ENCODE peak calls at places on chromosomes 7 and 10, in seven cellular contexts. One of them, this sample, is unnamed.
A peak's percentile ranks its signal among the peaks of the same experiment; 100 is the strongest.

GRCh38 chr7:97513326-97513725 is 218.6 kb upstream of the TAC1 start:
- DNase-seq in HCT116: no peak
- DNase-seq in GM12878: no peak
- DNase-seq in body of pancreas: no peak
- DNase-seq in K562: no peak
- DNase-seq in esophagus muscularis mucosa: no peak
- DNase-seq in right lobe of liver: no peak
- DNase-seq in this sample: no peak

GRCh38 chr10:124025638-124026336 is 67.6 kb downstream of the CHST15 start:
- DNase-seq in HCT116: peak; percentile 15
- DNase-seq in GM12878: no peak
- DNase-seq in body of pancreas: no peak
- DNase-seq in K562: peak; percentile 10
- DNase-seq in esophagus muscularis mucosa: no peak
- DNase-seq in right lobe of liver: peak; percentile 47
- DNase-seq in this sample: no peak

GRCh38 chr10:125692932-125693847 is 10.2 kb upstream of the TEX36 start:
- DNase-seq in HCT116: no peak
- DNase-seq in GM12878: no peak
- DNase-seq in body of pancreas: no peak
- DNase-seq in K562: no peak
- DNase-seq in esophagus muscularis mucosa: no peak
- DNase-seq in right lobe of liver: no peak
- DNase-seq in this sample: no peak

GRCh38 chr7:80499350-80499955 is 12.4 kb downstream of the GNAT3 start:
- DNase-seq in HCT116: peak; percentile 87
- DNase-seq in GM12878: no peak
- DNase-seq in body of pancreas: peak; percentile 36
- DNase-seq in K562: no peak
- DNase-seq in esophagus muscularis mucosa: no peak
- DNase-seq in right lobe of liver: no peak
- DNase-seq in this sample: peak; percentile 55

GRCh38 chr7:85475476-85475875 is 288.6 kb upstream of the SEMA3D start:
- DNase-seq in HCT116: no peak
- DNase-seq in GM12878: no peak
- DNase-seq in body of pancreas: no peak
- DNase-seq in K562: no peak
- DNase-seq in esophagus muscularis mucosa: no peak
- DNase-seq in right lobe of liver: no peak
- DNase-seq in this sample: no peak

GRCh38 chr7:125823538-125823937 is 893.9 kb upstream of the POT1 start:
- DNase-seq in HCT116: no peak
- DNase-seq in GM12878: no peak
- DNase-seq in body of pancreas: no peak
- DNase-seq in K562: no peak
- DNase-seq in esophagus muscularis mucosa: no peak
- DNase-seq in right lobe of liver: no peak
- DNase-seq in this sample: no peak

GRCh38 chr10:86648706-86649426 is 5.5 kb upstream of the OPN4 start:
- DNase-seq in HCT116: no peak
- DNase-seq in GM12878: no peak
- DNase-seq in body of pancreas: peak; percentile 45
- DNase-seq in K562: no peak
- DNase-seq in esophagus muscularis mucosa: no peak
- DNase-seq in right lobe of liver: no peak
- DNase-seq in this sample: no peak

GRCh38 chr10:480498-480927 is 209.0 kb downstream of the DIP2C start:
- DNase-seq in HCT116: no peak
- DNase-seq in GM12878: no peak
- DNase-seq in body of pancreas: no peak
- DNase-seq in K562: no peak
- DNase-seq in esophagus muscularis mucosa: no peak
- DNase-seq in right lobe of liver: no peak
- DNase-seq in this sample: no peak

DNA sequence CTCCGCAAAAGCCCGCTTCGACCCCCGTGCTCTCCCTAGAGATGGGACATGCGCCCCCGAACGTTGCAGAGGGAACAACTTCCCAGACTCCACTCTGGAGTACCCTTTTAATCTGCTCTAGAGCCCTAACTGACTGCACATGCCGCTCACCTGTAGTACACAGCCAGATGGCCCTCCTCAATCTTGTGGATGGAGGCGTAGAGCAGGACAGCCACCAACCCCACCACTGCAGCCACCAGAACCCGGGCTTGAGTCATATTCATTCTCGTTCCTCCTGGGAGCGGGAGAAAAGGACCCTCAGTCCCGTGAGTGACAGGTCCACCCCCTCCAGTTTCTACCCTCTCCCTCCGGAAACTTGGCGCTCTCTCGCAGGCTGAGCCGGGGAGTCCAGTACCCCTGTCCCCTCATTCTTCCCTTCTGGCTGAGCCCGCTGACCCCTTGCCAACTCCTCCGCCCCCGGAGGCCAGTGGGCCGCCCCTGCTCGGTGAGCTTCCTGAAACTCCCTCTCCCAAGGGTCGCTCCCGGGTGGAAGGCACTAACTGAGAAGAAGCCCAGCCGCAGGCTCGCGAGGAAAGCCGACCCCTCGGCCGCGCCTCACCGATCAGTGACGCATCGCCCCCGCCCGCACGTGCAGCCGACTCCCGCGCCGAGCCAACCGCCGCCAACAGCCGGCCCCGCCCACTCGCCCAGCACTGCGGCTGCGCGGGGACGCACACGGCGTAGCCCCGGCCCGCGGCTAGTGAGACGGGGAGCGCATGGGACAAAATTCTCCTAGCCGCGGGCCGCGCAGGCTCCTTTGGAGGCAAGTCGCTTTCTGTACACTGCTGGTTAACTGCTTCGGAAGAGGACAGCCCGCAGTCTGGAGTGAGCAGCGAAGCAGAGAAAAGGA is at the start of gene ERLIN1:
- DNase-seq in HCT116: peak; percentile 80
- DNase-seq in GM12878: peak; percentile 61
- DNase-seq in body of pancreas: peak; percentile 94
- DNase-seq in K562: peak; percentile 88
- DNase-seq in esophagus muscularis mucosa: peak; percentile 95
- DNase-seq in right lobe of liver: peak; percentile 94
- DNase-seq in this sample: peak; percentile 94
- TF ChIP-seq POLR2A in HCT116: peak; percentile 92
- TF ChIP-seq POLR2A in GM12878: peak; percentile 85
- TF ChIP-seq POLR2A in body of pancreas: peak; percentile 45
- TF ChIP-seq POLR2A in K562: peak; percentile 90
- TF ChIP-seq POLR2A in esophagus muscularis mucosa: peak; percentile 26
- TF ChIP-seq POLR2A in right lobe of liver: peak; percentile 92
- TF ChIP-seq POLR2A in this sample: peak; percentile 92

DNA sequence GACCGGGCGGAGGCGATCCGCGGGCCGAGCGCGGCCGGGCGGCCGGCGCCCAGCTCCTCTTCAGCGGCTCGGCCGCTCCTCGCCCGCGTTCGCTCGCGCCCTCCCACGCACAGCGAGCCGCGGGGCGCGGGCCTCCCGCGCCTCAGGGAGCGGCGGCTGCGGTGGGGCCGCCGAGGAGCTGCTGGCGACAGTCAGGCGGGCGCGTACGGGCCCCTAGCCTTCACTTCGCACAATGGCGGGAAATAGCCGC is at the start of gene MCMBP:
- DNase-seq in HCT116: no peak
- DNase-seq in GM12878: no peak
- DNase-seq in body of pancreas: no peak
- DNase-seq in K562: peak; percentile 72
- DNase-seq in esophagus muscularis mucosa: no peak
- DNase-seq in right lobe of liver: no peak
- DNase-seq in this sample: no peak
- TF ChIP-seq POLR2A in HCT116: peak; percentile 81
- TF ChIP-seq POLR2A in GM12878: peak; percentile 77
- TF ChIP-seq POLR2A in body of pancreas: peak; percentile 72
- TF ChIP-seq POLR2A in K562: no peak
- TF ChIP-seq POLR2A in esophagus muscularis mucosa: no peak
- TF ChIP-seq POLR2A in right lobe of liver: peak; percentile 86
- TF ChIP-seq POLR2A in this sample: no peak

GRCh38 chr10:77531441-77532001 is 106.1 kb downstream of the KCNMA1 start:
- DNase-seq in HCT116: peak; percentile 60
- DNase-seq in GM12878: no peak
- DNase-seq in body of pancreas: no peak
- DNase-seq in K562: peak; percentile 19
- DNase-seq in esophagus muscularis mucosa: no peak
- DNase-seq in right lobe of liver: no peak
- DNase-seq in this sample: no peak
- TF ChIP-seq POLR2A in HCT116: no peak
- TF ChIP-seq POLR2A in GM12878: no peak
- TF ChIP-seq POLR2A in body of pancreas: no peak
- TF ChIP-seq POLR2A in K562: no peak
- TF ChIP-seq POLR2A in esophagus muscularis mucosa: no peak
- TF ChIP-seq POLR2A in right lobe of liver: no peak
- TF ChIP-seq POLR2A in this sample: no peak

GRCh38 chr7:66642186-66642585 is 13.5 kb downstream of the KCTD7 start:
- DNase-seq in HCT116: no peak
- DNase-seq in GM12878: no peak
- DNase-seq in body of pancreas: no peak
- DNase-seq in K562: no peak
- DNase-seq in esophagus muscularis mucosa: no peak
- DNase-seq in right lobe of liver: no peak
- DNase-seq in this sample: no peak

GRCh38 chr7:66642932-66643331 is 14.3 kb downstream of the KCTD7 start:
- DNase-seq in HCT116: no peak
- DNase-seq in GM12878: no peak
- DNase-seq in body of pancreas: no peak
- DNase-seq in K562: no peak
- DNase-seq in esophagus muscularis mucosa: no peak
- DNase-seq in right lobe of liver: no peak
- DNase-seq in this sample: no peak

GRCh38 chr7:66641526-66641871 is 12.8 kb downstream of the KCTD7 start:
- DNase-seq in HCT116: no peak
- DNase-seq in GM12878: no peak
- DNase-seq in body of pancreas: no peak
- DNase-seq in K562: no peak
- DNase-seq in esophagus muscularis mucosa: no peak
- DNase-seq in right lobe of liver: no peak
- DNase-seq in this sample: no peak

GRCh38 chr7:66640802-66641525 is 12.3 kb downstream of the KCTD7 start:
- DNase-seq in HCT116: no peak
- DNase-seq in GM12878: no peak
- DNase-seq in body of pancreas: no peak
- DNase-seq in K562: no peak
- DNase-seq in esophagus muscularis mucosa: no peak
- DNase-seq in right lobe of liver: no peak
- DNase-seq in this sample: no peak

DNA sequence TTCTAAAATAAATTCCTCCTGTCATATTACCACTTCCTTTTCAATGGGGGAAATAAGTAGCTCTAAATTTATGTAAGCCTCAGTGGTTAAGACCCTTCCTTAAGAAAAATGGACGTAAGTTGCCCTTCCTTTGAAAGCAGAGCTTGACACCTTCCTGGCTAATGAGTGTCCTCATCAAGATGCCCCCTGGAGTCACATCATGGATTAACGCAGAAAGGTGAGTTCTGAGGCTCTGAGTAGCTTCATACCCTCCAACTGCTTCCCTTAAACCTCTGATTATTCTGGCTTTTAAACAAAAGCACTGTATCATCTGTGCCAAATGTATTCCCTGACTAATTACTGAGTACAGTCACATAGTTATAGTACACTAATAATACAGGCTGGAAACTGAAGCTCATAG is 14.7 kb downstream of the KCTD7 start:
- DNase-seq in HCT116: no peak
- DNase-seq in GM12878: no peak
- DNase-seq in body of pancreas: no peak
- DNase-seq in K562: no peak
- DNase-seq in esophagus muscularis mucosa: no peak
- DNase-seq in right lobe of liver: no peak
- DNase-seq in this sample: no peak
- TF ChIP-seq POLR2A in HCT116: no peak
- TF ChIP-seq POLR2A in GM12878: no peak
- TF ChIP-seq POLR2A in body of pancreas: no peak
- TF ChIP-seq POLR2A in K562: no peak
- TF ChIP-seq POLR2A in esophagus muscularis mucosa: no peak
- TF ChIP-seq POLR2A in right lobe of liver: no peak
- TF ChIP-seq POLR2A in this sample: no peak

GRCh38 chr10:47154762-47155161 is 145.2 kb upstream of the GDF10 start:
- DNase-seq in HCT116: no peak
- DNase-seq in GM12878: no peak
- DNase-seq in body of pancreas: no peak
- DNase-seq in K562: no peak
- DNase-seq in esophagus muscularis mucosa: no peak
- DNase-seq in right lobe of liver: no peak
- DNase-seq in this sample: no peak
- TF ChIP-seq POLR2A in HCT116: no peak
- TF ChIP-seq POLR2A in GM12878: no peak
- TF ChIP-seq POLR2A in body of pancreas: no peak
- TF ChIP-seq POLR2A in K562: no peak
- TF ChIP-seq POLR2A in esophagus muscularis mucosa: no peak
- TF ChIP-seq POLR2A in right lobe of liver: no peak
- TF ChIP-seq POLR2A in this sample: no peak

DNA sequence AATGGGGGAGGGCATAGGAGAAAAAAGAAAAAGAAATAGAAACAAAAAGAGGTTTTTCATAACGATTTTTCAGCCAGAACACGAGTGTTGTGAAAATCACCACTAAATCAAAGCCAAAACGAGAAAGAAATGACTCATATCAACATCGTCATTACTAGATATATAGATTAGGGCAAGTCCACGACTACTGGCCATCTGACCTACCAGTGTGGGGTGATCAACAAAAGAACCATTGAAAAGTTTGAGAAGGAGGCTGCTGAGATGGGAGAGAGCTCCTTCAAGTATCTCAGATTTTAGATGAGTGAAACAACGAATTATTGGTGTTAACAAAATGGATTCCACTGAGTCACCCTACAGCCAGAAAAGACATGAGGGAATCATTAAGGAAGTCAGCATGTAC is 33.5 kb upstream of the ABCB5 start:
- DNase-seq in HCT116: no peak
- DNase-seq in GM12878: no peak
- DNase-seq in body of pancreas: no peak
- DNase-seq in K562: no peak
- DNase-seq in esophagus muscularis mucosa: no peak
- DNase-seq in right lobe of liver: no peak
- DNase-seq in this sample: no peak
- TF ChIP-seq POLR2A in HCT116: no peak
- TF ChIP-seq POLR2A in GM12878: no peak
- TF ChIP-seq POLR2A in body of pancreas: no peak
- TF ChIP-seq POLR2A in K562: no peak
- TF ChIP-seq POLR2A in esophagus muscularis mucosa: no peak
- TF ChIP-seq POLR2A in right lobe of liver: no peak
- TF ChIP-seq POLR2A in this sample: no peak

GRCh38 chr7:20301311-20301939 is 29.3 kb upstream of the ITGB8 start:
- DNase-seq in HCT116: no peak
- DNase-seq in GM12878: no peak
- DNase-seq in body of pancreas: no peak
- DNase-seq in K562: no peak
- DNase-seq in esophagus muscularis mucosa: no peak
- DNase-seq in right lobe of liver: no peak
- DNase-seq in this sample: no peak
- TF ChIP-seq POLR2A in HCT116: no peak
- TF ChIP-seq POLR2A in GM12878: no peak
- TF ChIP-seq POLR2A in body of pancreas: no peak
- TF ChIP-seq POLR2A in K562: no peak
- TF ChIP-seq POLR2A in esophagus muscularis mucosa: no peak
- TF ChIP-seq POLR2A in right lobe of liver: no peak
- TF ChIP-seq POLR2A in this sample: no peak